ENCODE peak calls at places on chromosomes 16 and 17, in six cellular contexts. N, S, I, D, Y and P are unnamed samples.

GRCh38 chr17:51995797-51996403 is 162.6 kb downstream of the CA10 start:
- DNase-seq in Y (no peak), N (no peak), D (no peak), S (no peak), I (no peak), P (no peak)

GRCh38 chr16:2190002-2190658 is 6.3 kb downstream of the CASKIN1 start:
- DNase-seq in Y (no peak), N (no peak), D (no peak), I (no peak), S (no peak), P (no peak)

GRCh38 chr17:62644487-62645173 is 17.2 kb downstream of the MRC2 start:
- DNase-seq in S (no peak), D (no peak), I (no peak), Y (no peak), N (no peak), P (peak; percentile 43)

GRCh38 chr17:44767493-44767892 is 8.7 kb downstream of the ADAM11 start:
- DNase-seq in I (no peak), D (no peak), N (no peak), Y (no peak), S (no peak), P (no peak)

GRCh38 chr16:8048433-8048832 is 541.9 kb downstream of the TMEM114 start:
- DNase-seq in N (no peak), Y (no peak), S (no peak), D (no peak), I (no peak), P (no peak)

GRCh38 chr17:51455931-51456330 is 195.6 kb downstream of the UTP18 start:
- DNase-seq in Y (no peak), N (no peak), D (no peak), S (no peak), I (no peak), P (no peak)

GRCh38 chr17:50181155-50181554 is 15.3 kb downstream of the SGCA start:
- DNase-seq in S (no peak), D (peak; percentile 20), N (no peak), Y (no peak), I (no peak), P (no peak)

GRCh38 chr17:50249887-50250286 is 24.4 kb upstream of the TMEM92 start:
- DNase-seq in I (no peak), D (no peak), S (no peak), N (no peak), Y (no peak), P (no peak)

GRCh38 chr17:3864534-3864933 is 18.5 kb upstream of the NCBP3 start:
- DNase-seq in D (peak; percentile 41), N (no peak), I (no peak), S (peak; percentile 42), Y (no peak), P (no peak)

GRCh38 chr17:78390241-78391050 is 12.0 kb downstream of the PGS1 start:
- DNase-seq in D (no peak), I (peak; percentile 96), N (no peak), Y (no peak), S (no peak), P (no peak)

GRCh38 chr16:21584817-21585216 is 14.6 kb upstream of the METTL9 start:
- DNase-seq in Y (no peak), S (no peak), D (no peak), I (no peak), N (no peak), P (no peak)

GRCh38 chr17:53919356-53919755 is 96.6 kb downstream of the KIF2B start:
- DNase-seq in S (no peak), I (no peak), D (no peak), Y (no peak), N (no peak), P (no peak)

GRCh38 chr16:88639231-88640038 is 1.1 kb downstream of the IL17C start:
- DNase-seq in D (peak; percentile 83), Y (no peak), S (peak; percentile 86), I (no peak), N (peak; percentile 74), P (peak; percentile 85)

GRCh38 chr17:40304464-40304863 is 4.5 kb upstream of the RARA start:
- DNase-seq in Y (peak; percentile 66), S (no peak), D (no peak), N (no peak), I (peak; percentile 76), P (no peak)

GRCh38 chr16:69105501-69106361 is at the start of gene HAS3:
- DNase-seq in I (peak; percentile 50), N (peak; percentile 75), D (peak; percentile 81), Y (no peak), S (no peak), P (peak; percentile 90)
- TF ChIP-seq CTCF in I (no peak), N (peak; percentile 8), D (peak; percentile 15), Y (no peak), S (no peak), P (peak; percentile 19)

GRCh38 chr17:2797632-2798031 is 1.4 kb downstream of the RAP1GAP2 start:
- DNase-seq in N (peak; percentile 80), S (peak; percentile 86), D (no peak), Y (no peak), I (no peak), P (no peak)

GRCh38 chr17:2796164-2797140 is at the start of gene RAP1GAP2:
- DNase-seq in D (peak; percentile 93), S (peak; percentile 92), N (peak; percentile 82), I (no peak), Y (peak; percentile 80), P (peak; percentile 90)

GRCh38 chr17:2798679-2799078 is 2.4 kb downstream of the RAP1GAP2 start:
- DNase-seq in D (no peak), N (no peak), I (no peak), S (no peak), Y (no peak), P (no peak)

GRCh38 chr17:2798188-2798587 is 1.9 kb downstream of the RAP1GAP2 start:
- DNase-seq in N (no peak), I (no peak), S (no peak), Y (no peak), D (no peak), P (no peak)

DNA sequence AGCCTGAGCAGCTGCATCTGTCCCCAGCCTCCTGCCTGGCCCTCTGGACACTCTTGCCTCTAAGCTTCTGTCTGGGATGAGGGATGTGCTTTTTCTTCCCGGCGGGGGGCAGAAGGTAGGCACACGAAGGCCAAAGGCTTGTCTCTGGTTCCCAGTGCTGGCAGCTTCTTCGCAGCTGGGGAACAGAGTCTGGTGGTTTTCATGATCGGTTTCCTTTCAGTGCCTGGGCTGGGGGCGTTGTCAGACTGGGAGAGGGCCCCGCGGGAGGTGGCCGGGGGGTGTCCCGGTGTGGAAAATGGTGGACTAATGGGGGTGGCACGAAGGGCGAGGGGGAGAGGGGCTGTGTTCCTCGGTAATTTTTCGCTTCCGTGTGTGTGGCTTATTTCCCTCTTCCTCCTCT is 988 bp downstream of the RAP1GAP2 start:
- DNase-seq in S (no peak), Y (no peak), N (no peak), I (no peak), D (no peak), P (no peak)
- H3K4me3 ChIP-seq in S (no peak overlapping the region), Y (peak overlapping the region; percentile 32), N (peak overlapping the region; percentile 39), I (no peak overlapping the region), D (peak overlapping the region; percentile 51), P (peak overlapping the region; percentile 38)

DNA sequence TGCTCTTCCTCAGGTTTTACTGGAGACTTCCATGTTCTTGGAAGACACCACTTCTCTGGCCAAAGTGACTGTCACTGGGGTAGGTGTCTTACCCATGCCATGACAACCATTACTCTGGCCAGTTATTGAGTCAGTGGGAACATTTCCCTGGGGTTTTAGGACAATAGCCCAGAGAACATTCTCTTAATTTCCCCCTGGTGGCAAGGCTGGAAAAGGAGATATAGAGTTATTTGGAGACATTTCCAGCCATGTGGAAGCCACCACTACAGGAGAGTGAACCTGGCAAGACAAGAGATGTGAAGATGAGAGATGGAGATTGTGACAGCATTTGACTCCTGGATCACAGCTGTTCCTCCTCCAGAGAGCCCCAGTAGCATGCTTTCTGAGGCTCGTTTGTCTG is 106.2 kb downstream of the CDK5R1 start:
- DNase-seq in Y (no peak), N (no peak), D (no peak), I (no peak), S (no peak), P (no peak)
- TF ChIP-seq CTCF in Y (no peak), N (no peak), D (no peak), I (no peak), S (no peak), P (no peak)

GRCh38 chr16:56608876-56609462 is 585 bp downstream of the MT2A start:
- DNase-seq in Y (no peak), I (peak; percentile 31), D (no peak), S (no peak), N (no peak), P (no peak)
- H3K4me3 ChIP-seq in Y (peak overlapping the region; percentile 70), I (peak overlapping the region; percentile 69), D (peak overlapping the region; percentile 72), S (peak overlapping the region; percentile 0), N (peak overlapping the region; percentile 75), P (peak overlapping the region; percentile 75)

GRCh38 chr16:27106305-27106704 is 39.6 kb downstream of the C16orf82 start:
- DNase-seq in S (no peak), D (no peak), Y (no peak), I (no peak), N (no peak), P (no peak)
- TF ChIP-seq CTCF in S (no peak), D (no peak), Y (no peak), I (no peak), N (no peak), P (no peak)

DNA sequence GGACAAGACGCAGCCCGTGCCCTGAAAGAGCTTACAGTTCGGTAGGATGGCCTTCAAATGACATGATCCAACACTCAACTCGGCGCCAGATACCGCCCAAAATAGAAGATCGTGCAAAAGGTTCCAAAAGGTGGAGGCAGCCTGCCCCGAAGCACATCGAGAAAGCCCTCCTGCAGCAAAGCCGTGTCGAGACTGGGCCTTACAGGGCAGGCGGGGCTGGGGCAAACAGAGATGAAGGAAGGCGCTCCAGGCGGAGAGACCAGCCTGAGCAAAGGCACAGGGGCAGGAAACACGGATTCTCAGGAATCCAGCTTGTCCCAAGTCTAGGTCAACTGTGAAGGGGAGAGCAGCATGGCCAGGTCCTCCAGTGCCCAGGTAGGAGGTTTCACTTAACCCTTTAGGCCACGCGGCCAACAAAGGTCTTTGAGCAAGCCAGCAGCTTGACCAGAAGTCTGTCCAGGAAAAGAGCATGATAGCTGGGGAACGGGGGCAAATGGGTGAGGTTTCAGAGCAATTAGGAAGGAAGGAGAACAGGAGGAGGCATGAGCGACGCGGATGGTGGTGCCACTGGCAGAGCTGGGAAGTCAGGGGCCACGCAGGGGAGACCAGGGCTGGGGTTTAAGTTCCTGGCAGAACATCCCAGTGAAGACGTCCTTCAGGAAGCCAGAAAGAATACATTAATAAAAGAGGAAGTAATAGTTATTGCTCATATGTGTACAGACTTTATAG is 21.2 kb upstream of the EIF1 start:
- DNase-seq in N (no peak), D (peak; percentile 49), I (no peak), S (no peak), Y (no peak), P (no peak)
- H3K4me3 ChIP-seq in N (no peak overlapping the region), D (peak overlapping the region; percentile 52), I (no peak overlapping the region), S (no peak overlapping the region), Y (peak overlapping the region; percentile 72), P (peak overlapping the region; percentile 56)

DNA sequence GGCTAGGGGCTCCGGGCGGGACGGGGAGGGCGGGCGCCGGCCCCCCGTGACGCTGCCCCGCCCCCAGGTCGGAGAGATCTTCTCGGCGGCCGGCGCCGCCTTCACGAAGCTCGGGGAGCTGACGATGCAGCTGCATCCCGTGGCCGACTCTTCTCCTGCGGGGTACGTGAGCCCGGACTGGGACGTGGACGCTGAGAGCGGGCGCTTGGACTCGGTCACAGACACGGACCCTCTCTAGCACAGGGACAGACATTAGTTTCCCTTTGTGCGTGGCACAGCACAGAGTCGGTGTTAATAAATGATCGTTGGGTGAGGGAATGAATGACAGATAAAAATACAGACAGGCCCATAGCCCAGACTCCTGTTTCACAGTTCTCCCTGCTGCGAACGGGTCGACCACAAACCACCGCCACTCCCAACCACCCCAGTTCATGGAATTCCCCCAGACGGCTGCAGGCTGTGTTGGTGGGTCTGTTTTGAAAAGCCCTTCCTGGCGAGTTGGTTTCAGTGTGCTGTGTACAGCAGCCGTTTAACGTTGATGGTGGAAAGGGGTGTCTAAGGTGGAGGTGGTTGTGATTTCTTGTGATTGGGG is 2.7 kb downstream of the RNASEK start:
- DNase-seq in S (no peak), I (no peak), D (no peak), Y (peak; percentile 72), N (peak; percentile 49), P (no peak)
- TF ChIP-seq CTCF in S (peak; percentile 6), I (no peak), D (peak; percentile 31), Y (no peak), N (no peak), P (peak; percentile 24)